ENCODE peak calls at places on chromosomes 16 and 17, in nine cellular contexts. One of them, this sample, is unnamed.

GRCh38 chr16:66030036-66030435 is 336.5 kb upstream of the CDH5 start:
- DNase-seq in kidney: no peak
- DNase-seq in OCI-LY7: no peak
- DNase-seq in GM12865: no peak
- DNase-seq in adrenal gland: no peak
- DNase-seq in AG04450: peak
- DNase-seq in CD8-positive, alpha-beta T cell: no peak
- DNase-seq in neural crest cell: no peak
- DNase-seq in GM12878: no peak
- DNase-seq in this sample: no peak

GRCh38 chr17:29127840-29128239 is 52.4 kb downstream of the MYO18A start:
- DNase-seq in neural crest cell: no peak
- DNase-seq in kidney: no peak
- DNase-seq in CD8-positive, alpha-beta T cell: no peak
- DNase-seq in adrenal gland: no peak
- DNase-seq in GM12878: no peak
- DNase-seq in GM12865: no peak
- DNase-seq in AG04450: no peak
- DNase-seq in OCI-LY7: no peak
- DNase-seq in this sample: no peak

GRCh38 chr16:48426244-48427135 is 41.3 kb upstream of the SIAH1 start:
- DNase-seq in CD8-positive, alpha-beta T cell: no peak
- DNase-seq in kidney: no peak
- DNase-seq in neural crest cell: no peak
- DNase-seq in GM12878: no peak
- DNase-seq in GM12865: peak
- DNase-seq in OCI-LY7: peak
- DNase-seq in adrenal gland: no peak
- DNase-seq in AG04450: no peak
- DNase-seq in this sample: no peak

GRCh38 chr17:82910770-82911169 is 70.9 kb upstream of the ZNF750 start:
- DNase-seq in OCI-LY7: no peak
- DNase-seq in adrenal gland: no peak
- DNase-seq in CD8-positive, alpha-beta T cell: no peak
- DNase-seq in kidney: peak
- DNase-seq in neural crest cell: no peak
- DNase-seq in AG04450: no peak
- DNase-seq in GM12878: no peak
- DNase-seq in GM12865: no peak
- DNase-seq in this sample: no peak

GRCh38 chr16:67537270-67537635 is 8.6 kb downstream of the RIPOR1 start:
- DNase-seq in GM12865: peak
- DNase-seq in CD8-positive, alpha-beta T cell: peak
- DNase-seq in neural crest cell: peak
- DNase-seq in adrenal gland: peak
- DNase-seq in kidney: peak
- DNase-seq in OCI-LY7: no peak
- DNase-seq in GM12878: no peak
- DNase-seq in AG04450: no peak
- DNase-seq in this sample: no peak

GRCh38 chr17:32157225-32157624 is 14.9 kb downstream of the RHOT1 start:
- DNase-seq in OCI-LY7: no peak
- DNase-seq in GM12878: no peak
- DNase-seq in adrenal gland: no peak
- DNase-seq in kidney: no peak
- DNase-seq in CD8-positive, alpha-beta T cell: no peak
- DNase-seq in AG04450: no peak
- DNase-seq in GM12865: no peak
- DNase-seq in neural crest cell: no peak
- DNase-seq in this sample: no peak

GRCh38 chr16:86355114-86355513 is 155.2 kb upstream of the FOXF1 start:
- DNase-seq in GM12878: no peak
- DNase-seq in AG04450: no peak
- DNase-seq in kidney: peak
- DNase-seq in neural crest cell: no peak
- DNase-seq in GM12865: no peak
- DNase-seq in CD8-positive, alpha-beta T cell: no peak
- DNase-seq in adrenal gland: no peak
- DNase-seq in OCI-LY7: no peak
- DNase-seq in this sample: no peak

GRCh38 chr16:24045641-24046040 is 209.9 kb downstream of the PRKCB start:
- DNase-seq in CD8-positive, alpha-beta T cell: no peak
- DNase-seq in neural crest cell: peak
- DNase-seq in GM12865: no peak
- DNase-seq in OCI-LY7: peak
- DNase-seq in kidney: no peak
- DNase-seq in adrenal gland: peak
- DNase-seq in GM12878: no peak
- DNase-seq in AG04450: no peak
- DNase-seq in this sample: no peak

GRCh38 chr16:84925092-84925772 is 86.1 kb downstream of the ZDHHC7 start:
- DNase-seq in GM12865: peak
- DNase-seq in CD8-positive, alpha-beta T cell: peak
- DNase-seq in kidney: no peak
- DNase-seq in adrenal gland: peak
- DNase-seq in OCI-LY7: peak
- DNase-seq in GM12878: no peak
- DNase-seq in neural crest cell: no peak
- DNase-seq in AG04450: no peak
- DNase-seq in this sample: no peak

GRCh38 chr16:81403601-81404391 is 40.8 kb upstream of the CMIP start:
- DNase-seq in CD8-positive, alpha-beta T cell: peak
- DNase-seq in neural crest cell: peak
- DNase-seq in kidney: peak
- DNase-seq in GM12878: peak
- DNase-seq in adrenal gland: peak
- DNase-seq in OCI-LY7: peak
- DNase-seq in AG04450: peak
- DNase-seq in GM12865: peak
- DNase-seq in this sample: peak

GRCh38 chr16:14310519-14310991 is 239.4 kb downstream of the MRTFB start:
- DNase-seq in CD8-positive, alpha-beta T cell: no peak
- DNase-seq in kidney: no peak
- DNase-seq in GM12878: peak
- DNase-seq in AG04450: no peak
- DNase-seq in OCI-LY7: peak
- DNase-seq in adrenal gland: no peak
- DNase-seq in GM12865: peak
- DNase-seq in neural crest cell: no peak
- DNase-seq in this sample: no peak

GRCh38 chr16:2692948-2693651 is 10.8 kb downstream of the KCTD5 start:
- DNase-seq in AG04450: no peak
- DNase-seq in GM12878: no peak
- DNase-seq in neural crest cell: no peak
- DNase-seq in kidney: peak
- DNase-seq in CD8-positive, alpha-beta T cell: no peak
- DNase-seq in OCI-LY7: no peak
- DNase-seq in GM12865: no peak
- DNase-seq in adrenal gland: no peak
- DNase-seq in this sample: no peak

GRCh38 chr17:82113941-82114340 is 15.9 kb upstream of the FASN start:
- DNase-seq in kidney: no peak
- DNase-seq in neural crest cell: no peak
- DNase-seq in AG04450: no peak
- DNase-seq in GM12878: no peak
- DNase-seq in GM12865: no peak
- DNase-seq in OCI-LY7: no peak
- DNase-seq in CD8-positive, alpha-beta T cell: no peak
- DNase-seq in adrenal gland: no peak
- DNase-seq in this sample: no peak

GRCh38 chr17:63838586-63839184 is 3.8 kb downstream of the SMARCD2 start:
- DNase-seq in GM12878: no peak
- DNase-seq in kidney: peak
- DNase-seq in CD8-positive, alpha-beta T cell: no peak
- DNase-seq in OCI-LY7: no peak
- DNase-seq in neural crest cell: no peak
- DNase-seq in AG04450: no peak
- DNase-seq in GM12865: no peak
- DNase-seq in adrenal gland: peak
- DNase-seq in this sample: no peak

GRCh38 chr16:23857901-23858300 is 22.1 kb downstream of the PRKCB start:
- DNase-seq in OCI-LY7: no peak
- DNase-seq in adrenal gland: no peak
- DNase-seq in GM12878: no peak
- DNase-seq in kidney: no peak
- DNase-seq in AG04450: no peak
- DNase-seq in CD8-positive, alpha-beta T cell: no peak
- DNase-seq in GM12865: no peak
- DNase-seq in neural crest cell: no peak
- DNase-seq in this sample: no peak

GRCh38 chr17:38701504-38702165 is 3.4 kb upstream of the MLLT6 start:
- DNase-seq in neural crest cell: no peak
- DNase-seq in adrenal gland: peak
- DNase-seq in OCI-LY7: peak
- DNase-seq in kidney: no peak
- DNase-seq in CD8-positive, alpha-beta T cell: peak
- DNase-seq in GM12878: peak
- DNase-seq in GM12865: peak
- DNase-seq in AG04450: no peak
- DNase-seq in this sample: no peak

GRCh38 chr17:81165246-81166032 is at the start of gene PVALEF:
- DNase-seq in kidney: peak
- DNase-seq in neural crest cell: peak
- DNase-seq in OCI-LY7: no peak
- DNase-seq in AG04450: no peak
- DNase-seq in adrenal gland: no peak
- DNase-seq in GM12865: no peak
- DNase-seq in GM12878: no peak
- DNase-seq in CD8-positive, alpha-beta T cell: peak
- DNase-seq in this sample: no peak

GRCh38 chr16:27449434-27450188 is 47.6 kb downstream of the IL21R start:
- DNase-seq in CD8-positive, alpha-beta T cell: peak
- DNase-seq in adrenal gland: no peak
- DNase-seq in kidney: no peak
- DNase-seq in OCI-LY7: peak
- DNase-seq in neural crest cell: no peak
- DNase-seq in AG04450: no peak
- DNase-seq in GM12878: no peak
- DNase-seq in GM12865: peak
- DNase-seq in this sample: no peak

GRCh38 chr16:82983390-82983789 is 356.6 kb downstream of the CDH13 start:
- DNase-seq in GM12865: no peak
- DNase-seq in CD8-positive, alpha-beta T cell: no peak
- DNase-seq in kidney: no peak
- DNase-seq in AG04450: no peak
- DNase-seq in neural crest cell: no peak
- DNase-seq in adrenal gland: no peak
- DNase-seq in GM12878: no peak
- DNase-seq in OCI-LY7: no peak
- DNase-seq in this sample: no peak

GRCh38 chr16:15933781-15934180 is 15.6 kb upstream of the ABCC1 start:
- DNase-seq in OCI-LY7: no peak
- DNase-seq in adrenal gland: no peak
- DNase-seq in GM12865: no peak
- DNase-seq in GM12878: no peak
- DNase-seq in CD8-positive, alpha-beta T cell: no peak
- DNase-seq in kidney: no peak
- DNase-seq in AG04450: no peak
- DNase-seq in neural crest cell: no peak
- DNase-seq in this sample: no peak

GRCh38 chr17:7282752-7283321 is 1.3 kb downstream of the SLC2A4 start:
- DNase-seq in GM12878: no peak
- DNase-seq in neural crest cell: no peak
- DNase-seq in OCI-LY7: no peak
- DNase-seq in AG04450: no peak
- DNase-seq in CD8-positive, alpha-beta T cell: no peak
- DNase-seq in GM12865: no peak
- DNase-seq in adrenal gland: no peak
- DNase-seq in kidney: no peak
- DNase-seq in this sample: no peak
- TF ChIP-seq CTCF in GM12878: no peak
- TF ChIP-seq CTCF in neural crest cell: no peak
- TF ChIP-seq CTCF in OCI-LY7: peak
- TF ChIP-seq CTCF in AG04450: no peak
- TF ChIP-seq CTCF in CD8-positive, alpha-beta T cell: no peak
- TF ChIP-seq CTCF in GM12865: no peak
- TF ChIP-seq CTCF in adrenal gland: no peak
- TF ChIP-seq CTCF in kidney: no peak
- TF ChIP-seq CTCF in this sample: no peak

GRCh38 chr16:57663917-57664661 is 4.0 kb upstream of the ADGRG3 start:
- DNase-seq in OCI-LY7: no peak
- DNase-seq in GM12878: no peak
- DNase-seq in AG04450: no peak
- DNase-seq in CD8-positive, alpha-beta T cell: no peak
- DNase-seq in adrenal gland: no peak
- DNase-seq in GM12865: no peak
- DNase-seq in kidney: peak
- DNase-seq in neural crest cell: no peak
- DNase-seq in this sample: no peak
- TF ChIP-seq CTCF in OCI-LY7: no peak
- TF ChIP-seq CTCF in GM12878: no peak
- TF ChIP-seq CTCF in AG04450: peak
- TF ChIP-seq CTCF in CD8-positive, alpha-beta T cell: no peak
- TF ChIP-seq CTCF in adrenal gland: no peak
- TF ChIP-seq CTCF in GM12865: no peak
- TF ChIP-seq CTCF in kidney: no peak
- TF ChIP-seq CTCF in neural crest cell: no peak
- TF ChIP-seq CTCF in this sample: no peak

GRCh38 chr16:51374790-51375189 is 223.7 kb upstream of the SALL1 start:
- DNase-seq in OCI-LY7: no peak
- DNase-seq in AG04450: no peak
- DNase-seq in adrenal gland: no peak
- DNase-seq in GM12878: no peak
- DNase-seq in GM12865: no peak
- DNase-seq in CD8-positive, alpha-beta T cell: no peak
- DNase-seq in kidney: no peak
- DNase-seq in neural crest cell: no peak
- DNase-seq in this sample: no peak

GRCh38 chr16:51374346-51374745 is 223.3 kb upstream of the SALL1 start:
- DNase-seq in GM12865: no peak
- DNase-seq in OCI-LY7: no peak
- DNase-seq in CD8-positive, alpha-beta T cell: no peak
- DNase-seq in GM12878: no peak
- DNase-seq in kidney: no peak
- DNase-seq in neural crest cell: no peak
- DNase-seq in AG04450: peak
- DNase-seq in adrenal gland: no peak
- DNase-seq in this sample: no peak

DNA sequence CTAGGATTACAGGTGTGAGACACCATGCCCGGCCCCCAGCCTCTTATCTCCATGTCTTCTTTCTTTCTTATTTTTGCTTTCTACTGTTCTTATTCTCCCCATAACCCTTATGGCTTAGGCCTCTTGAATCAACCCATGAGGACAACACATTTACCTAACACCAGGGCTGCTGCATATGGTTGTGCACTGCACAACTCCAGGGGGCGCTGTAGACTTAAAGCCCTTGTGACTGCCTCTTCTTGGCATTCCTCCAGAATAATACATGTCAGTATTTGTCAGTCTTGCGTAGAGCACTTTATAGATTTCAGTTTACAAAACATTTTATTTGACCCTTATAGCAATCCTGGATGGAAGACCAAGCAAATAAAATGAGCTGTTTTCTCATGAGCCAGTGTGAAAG is 225.0 kb upstream of the SALL1 start:
- DNase-seq in GM12865: no peak
- DNase-seq in CD8-positive, alpha-beta T cell: no peak
- DNase-seq in GM12878: no peak
- DNase-seq in kidney: no peak
- DNase-seq in neural crest cell: no peak
- DNase-seq in adrenal gland: no peak
- DNase-seq in AG04450: no peak
- DNase-seq in OCI-LY7: no peak
- DNase-seq in this sample: no peak
- TF ChIP-seq CTCF in GM12865: no peak
- TF ChIP-seq CTCF in CD8-positive, alpha-beta T cell: no peak
- TF ChIP-seq CTCF in GM12878: no peak
- TF ChIP-seq CTCF in kidney: no peak
- TF ChIP-seq CTCF in neural crest cell: peak
- TF ChIP-seq CTCF in adrenal gland: no peak
- TF ChIP-seq CTCF in AG04450: peak
- TF ChIP-seq CTCF in OCI-LY7: peak
- TF ChIP-seq CTCF in this sample: peak

GRCh38 chr17:69810326-69811035 is 264.5 kb upstream of the KCNJ16 start:
- DNase-seq in GM12878: no peak
- DNase-seq in neural crest cell: no peak
- DNase-seq in CD8-positive, alpha-beta T cell: no peak
- DNase-seq in GM12865: no peak
- DNase-seq in kidney: no peak
- DNase-seq in OCI-LY7: no peak
- DNase-seq in adrenal gland: no peak
- DNase-seq in AG04450: no peak
- DNase-seq in this sample: no peak
- TF ChIP-seq CTCF in GM12878: no peak
- TF ChIP-seq CTCF in neural crest cell: no peak
- TF ChIP-seq CTCF in CD8-positive, alpha-beta T cell: no peak
- TF ChIP-seq CTCF in GM12865: no peak
- TF ChIP-seq CTCF in kidney: no peak
- TF ChIP-seq CTCF in OCI-LY7: no peak
- TF ChIP-seq CTCF in adrenal gland: no peak
- TF ChIP-seq CTCF in AG04450: no peak
- TF ChIP-seq CTCF in this sample: no peak

This sample was measured in type B pancreatic cell.